ENCODE peak calls at places on chromosomes 11 and 22, in eight cellular contexts. W is transverse colon; N is fibroblast of lung; X is IMR-90; S is MM.1S; P is cardiac muscle cell; L is tibial nerve; J is CD8-positive, alpha-beta memory T cell. C is an unnamed sample.
A peak's percentile ranks its signal among the peaks of the same experiment; 100 is the strongest.

GRCh38 chr11:57405271-57405890 is 14.9 kb upstream of the PRG2 start:
- DNase-seq in W (no peak), N (no peak), X (no peak), S (no peak), P (no peak), L (no peak), J (no peak), C (peak; percentile 24)

GRCh38 chr11:134701564-134702165 is 289.6 kb upstream of the B3GAT1 start:
- DNase-seq in W (no peak), N (no peak), X (no peak), S (no peak), P (no peak), L (no peak), J (no peak), C (no peak)

GRCh38 chr22:29879738-29880137 is 3.2 kb upstream of the MTMR3 start:
- DNase-seq in W (no peak), N (no peak), X (no peak), S (no peak), P (no peak), L (no peak), J (no peak), C (no peak)

GRCh38 chr11:108973402-108974119 is 308.7 kb downstream of the DDX10 start:
- DNase-seq in W (no peak), N (peak; percentile 49), X (peak; percentile 81), S (no peak), P (peak; percentile 82), L (no peak), J (no peak), C (no peak)

GRCh38 chr11:67266424-67267187 is at the start of gene GRK2:
- DNase-seq in W (no peak), N (no peak), X (peak; percentile 28), S (peak; percentile 55), P (peak; percentile 60), L (no peak), J (no peak), C (no peak)

GRCh38 chr11:65308281-65308891 is 6.3 kb upstream of the CDC42EP2 start:
- DNase-seq in W (peak; percentile 42), N (no peak), X (no peak), S (no peak), P (peak; percentile 72), L (no peak), J (no peak), C (no peak)

GRCh38 chr11:114291381-114291780 is 4.8 kb upstream of the NNMT start:
- DNase-seq in W (no peak), N (no peak), X (peak; percentile 66), S (peak; percentile 18), P (peak; percentile 85), L (no peak), J (no peak), C (no peak)

GRCh38 chr11:2524446-2525165 is 79.8 kb downstream of the KCNQ1 start:
- DNase-seq in W (peak; percentile 8), N (no peak), X (no peak), S (no peak), P (no peak), L (peak; percentile 8), J (no peak), C (no peak)

GRCh38 chr11:64206457-64207246 is at the start of gene FERMT3:
- DNase-seq in W (peak; percentile 90), N (no peak), X (no peak), S (peak; percentile 46), P (no peak), L (no peak), J (peak; percentile 64), C (peak; percentile 90)

GRCh38 chr11:111465400-111465799 is 46.8 kb downstream of the BTG4 start:
- DNase-seq in W (no peak), N (peak; percentile 53), X (peak; percentile 84), S (no peak), P (no peak), L (no peak), J (no peak), C (no peak)

GRCh38 chr11:88801484-88802123 is 264.2 kb downstream of the GRM5 start:
- DNase-seq in W (no peak), N (peak; percentile 13), X (no peak), S (no peak), P (no peak), L (no peak), J (no peak), C (no peak)
- H3K27ac ChIP-seq in W (no peak overlapping the region), N (no peak overlapping the region), X (no peak overlapping the region), S (no peak overlapping the region), P (no peak overlapping the region), L (no peak overlapping the region), J (no peak overlapping the region), C (no peak overlapping the region)

DNA sequence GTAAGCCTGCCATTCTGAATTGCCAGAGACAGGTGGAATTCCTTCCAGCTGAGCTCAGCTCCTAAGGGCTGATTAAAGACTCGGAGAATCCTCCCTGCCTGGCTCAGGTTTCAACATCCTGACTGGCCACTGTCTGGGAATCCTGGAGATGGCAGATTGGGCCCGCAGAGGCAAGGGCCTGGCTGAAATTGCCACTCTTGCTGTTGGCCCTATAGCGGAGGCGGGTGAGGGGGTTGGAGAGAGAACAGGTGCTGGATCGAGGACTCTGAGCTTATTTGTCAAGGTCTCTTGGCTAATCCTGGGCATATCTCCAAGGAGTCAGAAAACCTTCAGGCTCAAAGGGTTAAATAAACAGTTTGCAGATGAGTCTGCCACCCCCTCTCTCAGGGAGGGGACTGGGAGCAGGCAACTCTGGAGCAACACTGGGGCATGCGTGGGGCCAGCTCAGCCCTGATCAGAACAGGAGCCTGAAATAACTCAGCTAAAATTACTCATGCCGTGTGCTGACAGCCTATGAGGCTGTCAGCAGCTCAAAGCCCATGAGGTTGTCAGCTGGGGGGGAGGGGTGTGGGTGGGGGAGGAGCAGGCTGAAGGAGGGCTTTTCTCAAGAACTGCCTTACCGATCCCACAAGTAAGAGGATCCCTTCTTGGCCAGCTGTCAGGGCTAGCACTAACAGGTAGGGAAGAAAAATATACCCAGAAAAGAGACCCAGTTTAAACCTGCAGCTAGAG is 14.7 kb upstream of the MFRP start:
- DNase-seq in W (no peak), N (peak; percentile 85), X (peak; percentile 87), S (peak; percentile 30), P (peak; percentile 58), L (no peak), J (no peak), C (peak; percentile 27)
- H3K27ac ChIP-seq in W (peak overlapping the region; percentile 86), N (no peak overlapping the region), X (no peak overlapping the region), S (no peak overlapping the region), P (peak overlapping the region; percentile 98), L (peak overlapping the region; percentile 89), J (no peak overlapping the region), C (no peak overlapping the region)

DNA sequence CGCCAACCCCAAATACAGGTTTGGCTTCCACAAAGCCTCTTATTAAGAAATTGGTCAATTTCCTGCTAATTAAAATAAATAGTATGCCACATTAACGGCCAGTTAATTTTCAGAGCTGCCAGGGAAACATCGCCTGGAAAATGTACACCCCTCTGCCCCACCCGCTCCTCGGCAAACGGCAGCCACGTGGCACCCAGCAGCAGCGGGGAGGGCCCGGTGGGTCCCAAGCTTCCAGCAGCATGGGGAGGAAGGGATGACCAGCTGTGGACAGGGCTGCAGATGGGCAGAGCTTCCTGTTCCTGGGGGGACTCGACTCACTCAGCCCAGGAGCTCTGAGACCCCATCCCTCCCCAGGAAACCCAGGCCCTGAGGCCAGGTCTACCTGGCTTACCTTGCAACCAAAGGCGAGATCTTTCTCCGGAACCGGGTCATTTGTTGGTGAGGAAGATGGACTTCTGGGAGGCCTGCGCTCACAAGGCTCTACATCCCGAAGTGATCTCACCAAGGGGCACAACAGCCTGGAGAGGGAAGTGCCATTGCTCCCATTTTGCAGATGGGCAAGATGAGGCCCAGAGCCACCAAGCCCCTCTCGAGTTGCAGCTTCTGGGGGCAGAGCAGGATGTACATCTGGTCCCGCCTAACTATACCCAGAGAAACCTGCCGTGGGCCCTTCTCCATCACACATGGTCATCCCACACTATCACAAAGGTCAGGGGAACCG is 68.3 kb downstream of the IGLL1 start:
- DNase-seq in W (no peak), N (no peak), X (no peak), S (no peak), P (no peak), L (no peak), J (no peak), C (no peak)
- H3K27ac ChIP-seq in W (peak overlapping the region; percentile 20), N (no peak overlapping the region), X (no peak overlapping the region), S (no peak overlapping the region), P (no peak overlapping the region), L (no peak overlapping the region), J (no peak overlapping the region), C (no peak overlapping the region)

DNA sequence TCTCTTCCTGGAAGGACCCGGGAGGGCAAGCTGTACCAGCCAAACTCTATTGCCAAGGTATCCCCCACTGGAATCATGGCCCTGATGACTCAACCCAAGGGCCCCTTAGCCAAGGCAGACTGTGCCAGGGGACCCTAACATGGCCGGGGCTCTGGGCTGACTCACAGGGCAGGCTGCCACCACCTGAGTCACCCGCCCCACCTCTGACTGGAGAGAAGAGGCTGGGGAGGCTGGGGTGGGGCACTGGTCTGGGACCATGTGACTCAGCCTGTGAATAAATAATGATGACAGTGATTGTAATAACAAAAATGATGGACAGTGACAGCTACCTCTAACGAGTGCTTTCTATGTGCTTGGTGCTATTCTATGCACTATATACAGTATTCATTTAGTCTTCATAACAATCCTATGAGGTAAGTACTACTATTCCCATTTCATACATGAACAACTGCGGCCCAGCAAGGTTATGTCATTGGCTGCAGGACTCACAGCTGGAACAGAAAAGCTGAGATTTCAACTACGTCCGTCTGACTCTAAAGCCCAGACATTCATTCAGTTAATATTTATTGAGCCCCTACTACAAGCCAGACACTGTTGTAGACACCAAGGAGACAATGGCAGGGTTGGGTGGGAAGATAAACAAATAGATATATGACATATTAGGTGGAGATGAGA is 84.2 kb downstream of the FBXO7 start:
- DNase-seq in W (peak; percentile 82), N (peak; percentile 88), X (peak; percentile 79), S (no peak), P (peak; percentile 39), L (peak; percentile 41), J (no peak), C (no peak)
- H3K27ac ChIP-seq in W (no peak overlapping the region), N (no peak overlapping the region), X (no peak overlapping the region), S (no peak overlapping the region), P (no peak overlapping the region), L (no peak overlapping the region), J (no peak overlapping the region), C (no peak overlapping the region)

DNA sequence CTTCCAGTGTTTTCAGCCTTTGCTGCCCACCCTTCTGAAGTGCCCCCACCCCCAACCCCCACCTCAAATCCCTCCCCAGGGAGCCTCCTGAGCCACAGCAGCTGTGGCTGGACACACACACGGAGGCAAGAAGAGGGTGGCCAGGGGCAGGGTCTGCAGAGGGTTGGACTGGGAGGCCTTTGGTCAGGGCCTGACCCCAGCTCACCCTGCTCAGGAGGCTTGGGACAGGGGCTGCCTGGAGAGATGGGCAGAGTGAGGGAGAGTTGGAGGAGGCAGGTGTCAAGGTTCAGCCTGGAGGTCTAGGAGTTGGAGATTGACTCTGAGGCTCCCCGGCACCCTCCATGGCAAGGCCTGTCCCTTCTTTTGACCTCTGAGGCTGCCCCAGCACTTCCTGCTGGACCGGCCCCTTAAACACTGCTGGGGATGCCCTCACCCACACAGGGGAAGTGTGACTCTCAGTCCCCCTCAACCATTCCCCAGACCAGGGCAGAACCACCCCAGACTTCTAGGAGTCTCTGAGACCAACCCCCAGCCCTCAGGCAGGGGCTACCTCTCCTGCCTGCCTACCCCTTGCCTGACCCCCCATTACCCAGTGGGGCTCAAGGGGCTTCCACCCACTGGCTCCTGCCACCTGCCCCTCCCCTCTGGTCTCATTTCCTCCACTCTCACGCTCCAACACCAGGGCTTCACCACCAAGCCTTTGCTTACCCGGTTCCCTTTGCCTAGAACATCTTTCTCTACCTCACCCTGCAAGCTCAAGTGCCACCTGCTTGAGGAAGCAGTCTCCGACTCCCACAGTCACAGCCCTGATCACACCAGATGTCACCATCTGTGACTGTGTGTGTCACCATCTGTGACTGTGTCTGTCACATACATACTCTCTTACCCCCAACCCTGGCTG is 8.6 kb downstream of the ARAP1 start:
- DNase-seq in W (no peak), N (no peak), X (no peak), S (no peak), P (no peak), L (no peak), J (peak; percentile 18), C (peak; percentile 58)
- H3K27ac ChIP-seq in W (no peak overlapping the region), N (no peak overlapping the region), X (no peak overlapping the region), S (no peak overlapping the region), P (peak overlapping the region; percentile 88), L (peak overlapping the region; percentile 26), J (peak overlapping the region; percentile 27), C (no peak overlapping the region)

C was measured in HL-60.